ENCODE peak calls at places on chromosomes 4 and X, in eight cellular contexts. One of them, this sample, is unnamed.

GRCh38 chrX:140733766-140734342 is 24.3 kb downstream of the LINC00632 start:
- DNase-seq in fibroblast of villous mesenchyme: peak; percentile 42
- DNase-seq in brain microvascular endothelial cell: peak; percentile 25
- DNase-seq in fibroblast of pulmonary artery: peak; percentile 70
- DNase-seq in neural progenitor cell: peak; percentile 54
- DNase-seq in astrocyte of the spinal cord: peak; percentile 45
- DNase-seq in foreskin fibroblast: peak; percentile 56
- DNase-seq in choroid plexus epithelial cell: peak; percentile 63
- DNase-seq in this sample: peak; percentile 66

GRCh38 chrX:9466115-9466495 is 1.2 kb downstream of the TBL1X start:
- DNase-seq in fibroblast of villous mesenchyme: peak; percentile 47
- DNase-seq in brain microvascular endothelial cell: no peak
- DNase-seq in fibroblast of pulmonary artery: no peak
- DNase-seq in neural progenitor cell: peak; percentile 56
- DNase-seq in astrocyte of the spinal cord: no peak
- DNase-seq in foreskin fibroblast: peak; percentile 52
- DNase-seq in choroid plexus epithelial cell: no peak
- DNase-seq in this sample: peak; percentile 27

GRCh38 chr4:186712690-186713089 is 11.0 kb downstream of the FAT1 start:
- DNase-seq in fibroblast of villous mesenchyme: no peak
- DNase-seq in brain microvascular endothelial cell: peak; percentile 32
- DNase-seq in fibroblast of pulmonary artery: no peak
- DNase-seq in neural progenitor cell: no peak
- DNase-seq in astrocyte of the spinal cord: no peak
- DNase-seq in foreskin fibroblast: no peak
- DNase-seq in choroid plexus epithelial cell: no peak
- DNase-seq in this sample: no peak

GRCh38 chrX:22742174-22742573 is 257.6 kb upstream of the DDX53 start:
- DNase-seq in fibroblast of villous mesenchyme: peak; percentile 53
- DNase-seq in brain microvascular endothelial cell: no peak
- DNase-seq in fibroblast of pulmonary artery: peak; percentile 53
- DNase-seq in neural progenitor cell: no peak
- DNase-seq in astrocyte of the spinal cord: peak; percentile 17
- DNase-seq in foreskin fibroblast: peak; percentile 79
- DNase-seq in choroid plexus epithelial cell: peak; percentile 23
- DNase-seq in this sample: peak; percentile 67

GRCh38 chrX:43002526-43003203 is 224.7 kb upstream of the PPP1R2C start:
- DNase-seq in fibroblast of villous mesenchyme: no peak
- DNase-seq in brain microvascular endothelial cell: no peak
- DNase-seq in fibroblast of pulmonary artery: no peak
- DNase-seq in neural progenitor cell: no peak
- DNase-seq in astrocyte of the spinal cord: no peak
- DNase-seq in foreskin fibroblast: no peak
- DNase-seq in choroid plexus epithelial cell: no peak
- DNase-seq in this sample: no peak

GRCh38 chrX:49233176-49233575 is at the start of gene CACNA1F:
- DNase-seq in fibroblast of villous mesenchyme: no peak
- DNase-seq in brain microvascular endothelial cell: no peak
- DNase-seq in fibroblast of pulmonary artery: no peak
- DNase-seq in neural progenitor cell: no peak
- DNase-seq in astrocyte of the spinal cord: no peak
- DNase-seq in foreskin fibroblast: no peak
- DNase-seq in choroid plexus epithelial cell: no peak
- DNase-seq in this sample: no peak

GRCh38 chr4:14596437-14596836 is 405.8 kb upstream of the CPEB2 start:
- DNase-seq in fibroblast of villous mesenchyme: no peak
- DNase-seq in brain microvascular endothelial cell: no peak
- DNase-seq in fibroblast of pulmonary artery: no peak
- DNase-seq in neural progenitor cell: no peak
- DNase-seq in astrocyte of the spinal cord: no peak
- DNase-seq in foreskin fibroblast: no peak
- DNase-seq in choroid plexus epithelial cell: no peak
- DNase-seq in this sample: no peak

GRCh38 chr4:147610666-147611065 is 6.5 kb upstream of the TMEM184C start:
- DNase-seq in fibroblast of villous mesenchyme: no peak
- DNase-seq in brain microvascular endothelial cell: no peak
- DNase-seq in fibroblast of pulmonary artery: no peak
- DNase-seq in neural progenitor cell: no peak
- DNase-seq in astrocyte of the spinal cord: peak; percentile 27
- DNase-seq in foreskin fibroblast: peak; percentile 86
- DNase-seq in choroid plexus epithelial cell: peak; percentile 17
- DNase-seq in this sample: no peak

GRCh38 chrX:130114141-130114561 is 3.9 kb upstream of the ELF4 start:
- DNase-seq in fibroblast of villous mesenchyme: no peak
- DNase-seq in brain microvascular endothelial cell: no peak
- DNase-seq in fibroblast of pulmonary artery: no peak
- DNase-seq in neural progenitor cell: no peak
- DNase-seq in astrocyte of the spinal cord: peak; percentile 7
- DNase-seq in foreskin fibroblast: peak; percentile 58
- DNase-seq in choroid plexus epithelial cell: no peak
- DNase-seq in this sample: no peak

GRCh38 chrX:130109429-130110378 is 593 bp downstream of the ELF4 start:
- DNase-seq in fibroblast of villous mesenchyme: no peak
- DNase-seq in brain microvascular endothelial cell: no peak
- DNase-seq in fibroblast of pulmonary artery: no peak
- DNase-seq in neural progenitor cell: peak; percentile 30
- DNase-seq in astrocyte of the spinal cord: no peak
- DNase-seq in foreskin fibroblast: peak; percentile 67
- DNase-seq in choroid plexus epithelial cell: no peak
- DNase-seq in this sample: peak; percentile 42

GRCh38 chrX:130111220-130111934 is 1.1 kb upstream of the ELF4 start:
- DNase-seq in fibroblast of villous mesenchyme: no peak
- DNase-seq in brain microvascular endothelial cell: no peak
- DNase-seq in fibroblast of pulmonary artery: no peak
- DNase-seq in neural progenitor cell: no peak
- DNase-seq in astrocyte of the spinal cord: peak; percentile 12
- DNase-seq in foreskin fibroblast: peak; percentile 61
- DNase-seq in choroid plexus epithelial cell: no peak
- DNase-seq in this sample: no peak

GRCh38 chrX:130110379-130111219 is at the start of gene ELF4:
- DNase-seq in fibroblast of villous mesenchyme: peak; percentile 61
- DNase-seq in brain microvascular endothelial cell: no peak
- DNase-seq in fibroblast of pulmonary artery: peak; percentile 59
- DNase-seq in neural progenitor cell: peak; percentile 42
- DNase-seq in astrocyte of the spinal cord: peak; percentile 43
- DNase-seq in foreskin fibroblast: peak; percentile 78
- DNase-seq in choroid plexus epithelial cell: peak; percentile 58
- DNase-seq in this sample: peak; percentile 46

DNA sequence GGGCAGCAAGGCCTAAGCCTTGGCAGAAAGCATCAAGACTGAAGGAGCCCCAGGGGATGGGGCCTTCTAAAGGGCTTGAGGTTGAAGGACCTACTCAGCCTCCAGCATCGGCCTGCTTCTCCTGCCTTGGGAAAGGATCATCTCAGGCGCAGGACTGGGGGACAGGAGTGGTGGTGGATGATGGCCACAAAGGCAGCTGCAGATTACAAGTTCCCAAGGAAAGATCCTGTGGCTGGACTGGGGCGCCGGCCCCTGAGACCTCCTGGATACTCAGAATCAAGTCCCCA is 1.6 kb upstream of the ELF4 start:
- DNase-seq in fibroblast of villous mesenchyme: no peak
- DNase-seq in brain microvascular endothelial cell: no peak
- DNase-seq in fibroblast of pulmonary artery: no peak
- DNase-seq in neural progenitor cell: no peak
- DNase-seq in astrocyte of the spinal cord: no peak
- DNase-seq in foreskin fibroblast: peak; percentile 27
- DNase-seq in choroid plexus epithelial cell: no peak
- DNase-seq in this sample: no peak
- H3K4me3 ChIP-seq in fibroblast of villous mesenchyme: no peak overlapping the region
- H3K4me3 ChIP-seq in brain microvascular endothelial cell: no peak overlapping the region
- H3K4me3 ChIP-seq in fibroblast of pulmonary artery: no peak overlapping the region
- H3K4me3 ChIP-seq in neural progenitor cell: no peak overlapping the region
- H3K4me3 ChIP-seq in astrocyte of the spinal cord: no peak overlapping the region
- H3K4me3 ChIP-seq in foreskin fibroblast: no peak overlapping the region
- H3K4me3 ChIP-seq in choroid plexus epithelial cell: no peak overlapping the region
- H3K4me3 ChIP-seq in this sample: no peak overlapping the region

GRCh38 chr4:128056396-128056795 is 4.7 kb upstream of the LARP1B start:
- DNase-seq in fibroblast of villous mesenchyme: no peak
- DNase-seq in brain microvascular endothelial cell: no peak
- DNase-seq in fibroblast of pulmonary artery: no peak
- DNase-seq in neural progenitor cell: no peak
- DNase-seq in astrocyte of the spinal cord: no peak
- DNase-seq in foreskin fibroblast: no peak
- DNase-seq in choroid plexus epithelial cell: no peak
- DNase-seq in this sample: no peak

GRCh38 chr4:128060620-128061565 is at the start of gene LARP1B:
- DNase-seq in fibroblast of villous mesenchyme: peak; percentile 97
- DNase-seq in brain microvascular endothelial cell: peak; percentile 93
- DNase-seq in fibroblast of pulmonary artery: peak; percentile 97
- DNase-seq in neural progenitor cell: peak; percentile 96
- DNase-seq in astrocyte of the spinal cord: peak; percentile 98
- DNase-seq in foreskin fibroblast: peak; percentile 99
- DNase-seq in choroid plexus epithelial cell: peak; percentile 97
- DNase-seq in this sample: peak; percentile 99

GRCh38 chr4:128060130-128060619 is 937 bp upstream of the LARP1B start:
- DNase-seq in fibroblast of villous mesenchyme: peak; percentile 24
- DNase-seq in brain microvascular endothelial cell: no peak
- DNase-seq in fibroblast of pulmonary artery: peak; percentile 8
- DNase-seq in neural progenitor cell: no peak
- DNase-seq in astrocyte of the spinal cord: no peak
- DNase-seq in foreskin fibroblast: peak; percentile 3
- DNase-seq in choroid plexus epithelial cell: peak; percentile 26
- DNase-seq in this sample: peak; percentile 12

GRCh38 chr4:128061566-128062536 is 739 bp downstream of the LARP1B start:
- DNase-seq in fibroblast of villous mesenchyme: peak; percentile 38
- DNase-seq in brain microvascular endothelial cell: peak; percentile 24
- DNase-seq in fibroblast of pulmonary artery: peak; percentile 34
- DNase-seq in neural progenitor cell: peak; percentile 75
- DNase-seq in astrocyte of the spinal cord: peak; percentile 42
- DNase-seq in foreskin fibroblast: peak; percentile 74
- DNase-seq in choroid plexus epithelial cell: peak; percentile 36
- DNase-seq in this sample: peak; percentile 36
- TF ChIP-seq CTCF in fibroblast of villous mesenchyme: no peak
- TF ChIP-seq CTCF in brain microvascular endothelial cell: peak; percentile 21
- TF ChIP-seq CTCF in fibroblast of pulmonary artery: peak; percentile 6
- TF ChIP-seq CTCF in neural progenitor cell: peak; percentile 33
- TF ChIP-seq CTCF in astrocyte of the spinal cord: peak; percentile 15
- TF ChIP-seq CTCF in foreskin fibroblast: no peak
- TF ChIP-seq CTCF in choroid plexus epithelial cell: no peak
- TF ChIP-seq CTCF in this sample: no peak

DNA sequence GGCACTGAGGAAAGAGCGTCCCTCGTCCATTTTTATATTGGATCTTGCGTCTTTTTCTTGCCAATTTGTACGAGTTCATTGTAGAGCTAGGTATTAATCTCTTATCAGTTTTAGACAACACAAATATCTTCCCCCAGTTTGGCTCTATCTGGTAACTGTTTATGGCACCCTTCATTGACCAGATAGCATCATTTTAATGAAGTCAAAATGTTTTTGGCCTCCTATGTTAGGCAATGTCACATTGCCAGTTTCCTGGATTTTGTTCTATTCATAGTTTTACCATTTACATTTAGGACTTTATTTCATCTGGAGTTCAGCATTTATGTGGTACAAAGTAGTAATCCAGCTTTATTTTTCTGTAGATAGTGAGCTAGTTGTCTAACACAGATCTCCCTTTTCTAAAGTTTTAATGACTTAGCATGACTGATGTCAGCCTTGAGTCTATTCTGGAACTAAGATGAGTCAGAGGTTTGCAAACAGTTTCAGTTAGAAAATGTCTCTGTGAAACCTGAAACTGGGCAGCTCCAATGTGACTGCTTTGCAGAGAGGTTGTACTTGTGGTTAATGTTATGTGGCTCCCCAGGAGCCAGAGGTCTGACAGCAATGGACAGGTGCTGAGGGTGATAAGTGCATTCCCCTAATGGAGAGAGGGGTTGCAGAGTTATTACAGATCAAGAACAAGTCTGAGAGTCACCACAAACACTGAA is 5.3 kb upstream of the STBD1 start:
- DNase-seq in fibroblast of villous mesenchyme: peak; percentile 82
- DNase-seq in brain microvascular endothelial cell: peak; percentile 67
- DNase-seq in fibroblast of pulmonary artery: peak; percentile 59
- DNase-seq in neural progenitor cell: no peak
- DNase-seq in astrocyte of the spinal cord: peak; percentile 90
- DNase-seq in foreskin fibroblast: peak; percentile 84
- DNase-seq in choroid plexus epithelial cell: peak; percentile 88
- DNase-seq in this sample: peak; percentile 79
- H3K4me3 ChIP-seq in fibroblast of villous mesenchyme: no peak overlapping the region
- H3K4me3 ChIP-seq in brain microvascular endothelial cell: no peak overlapping the region
- H3K4me3 ChIP-seq in fibroblast of pulmonary artery: no peak overlapping the region
- H3K4me3 ChIP-seq in neural progenitor cell: no peak overlapping the region
- H3K4me3 ChIP-seq in astrocyte of the spinal cord: no peak overlapping the region
- H3K4me3 ChIP-seq in foreskin fibroblast: no peak overlapping the region
- H3K4me3 ChIP-seq in choroid plexus epithelial cell: no peak overlapping the region
- H3K4me3 ChIP-seq in this sample: no peak overlapping the region

DNA sequence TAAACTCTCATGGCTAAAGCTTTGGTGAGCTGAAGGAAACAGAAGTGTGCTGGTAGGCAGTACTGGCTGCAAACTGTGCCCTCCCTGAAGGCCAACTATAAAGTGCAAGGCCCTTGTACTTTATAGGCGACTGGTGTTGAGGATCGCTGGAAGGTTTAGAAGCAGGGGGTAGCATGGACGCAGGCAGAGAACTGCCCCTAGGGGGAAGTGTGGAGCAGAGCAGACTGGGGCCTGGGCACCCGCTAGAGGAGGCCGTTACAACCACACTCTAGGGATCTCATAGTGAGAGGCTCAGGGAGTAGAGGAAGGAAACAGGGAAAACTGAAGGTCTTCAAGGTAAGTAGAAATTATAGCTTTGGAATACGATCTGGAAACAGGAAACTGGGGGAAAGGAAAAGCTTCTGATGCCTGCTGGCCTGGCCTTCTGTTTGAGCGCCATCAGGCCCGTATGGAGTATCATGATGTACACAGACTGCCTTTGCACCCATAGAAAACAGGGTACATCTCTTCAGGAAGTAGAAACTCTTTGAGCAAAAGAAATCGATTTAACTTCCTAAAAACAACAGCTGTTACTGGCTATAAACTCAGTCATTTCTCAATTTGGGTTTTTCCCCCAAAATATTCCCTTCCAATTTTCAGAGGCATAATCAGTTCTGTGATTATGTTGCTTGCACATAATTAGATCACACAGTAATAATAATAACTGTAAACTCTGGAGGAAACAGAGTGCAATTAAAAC is 23.9 kb upstream of the TMSB4X start:
- DNase-seq in fibroblast of villous mesenchyme: no peak
- DNase-seq in brain microvascular endothelial cell: no peak
- DNase-seq in fibroblast of pulmonary artery: no peak
- DNase-seq in neural progenitor cell: peak; percentile 74
- DNase-seq in astrocyte of the spinal cord: no peak
- DNase-seq in foreskin fibroblast: no peak
- DNase-seq in choroid plexus epithelial cell: peak; percentile 33
- DNase-seq in this sample: peak; percentile 8
- TF ChIP-seq CTCF in fibroblast of villous mesenchyme: peak; percentile 25
- TF ChIP-seq CTCF in brain microvascular endothelial cell: peak; percentile 38
- TF ChIP-seq CTCF in fibroblast of pulmonary artery: peak; percentile 8
- TF ChIP-seq CTCF in neural progenitor cell: peak; percentile 76
- TF ChIP-seq CTCF in astrocyte of the spinal cord: peak; percentile 10
- TF ChIP-seq CTCF in foreskin fibroblast: no peak
- TF ChIP-seq CTCF in choroid plexus epithelial cell: peak; percentile 45
- TF ChIP-seq CTCF in this sample: peak; percentile 7

DNA sequence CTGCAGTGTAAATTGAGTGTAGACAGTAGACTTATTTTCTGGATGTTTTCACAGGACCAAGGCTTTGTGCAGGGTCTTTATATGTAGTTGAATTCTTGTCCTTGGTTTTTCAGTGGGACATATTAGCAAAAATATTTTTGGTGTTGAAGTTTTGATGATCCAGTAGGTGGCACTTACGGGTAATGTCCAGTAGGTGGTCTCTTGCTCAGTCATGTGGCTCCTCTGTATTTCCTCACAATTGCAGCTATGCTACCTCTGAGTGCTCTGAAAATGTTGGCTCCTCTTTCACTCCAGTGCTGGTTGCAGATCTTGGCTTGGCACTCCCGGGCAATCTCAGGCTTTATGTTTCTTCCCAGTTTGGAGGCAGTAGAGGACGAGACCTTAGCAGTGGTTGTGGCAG is 419.8 kb upstream of the AMOT start:
- DNase-seq in fibroblast of villous mesenchyme: peak; percentile 3
- DNase-seq in brain microvascular endothelial cell: no peak
- DNase-seq in fibroblast of pulmonary artery: peak; percentile 4
- DNase-seq in neural progenitor cell: peak; percentile 8
- DNase-seq in astrocyte of the spinal cord: no peak
- DNase-seq in foreskin fibroblast: no peak
- DNase-seq in choroid plexus epithelial cell: no peak
- DNase-seq in this sample: peak; percentile 8
- H3K4me3 ChIP-seq in fibroblast of villous mesenchyme: no peak overlapping the region
- H3K4me3 ChIP-seq in brain microvascular endothelial cell: no peak overlapping the region
- H3K4me3 ChIP-seq in fibroblast of pulmonary artery: no peak overlapping the region
- H3K4me3 ChIP-seq in neural progenitor cell: no peak overlapping the region
- H3K4me3 ChIP-seq in astrocyte of the spinal cord: no peak overlapping the region
- H3K4me3 ChIP-seq in foreskin fibroblast: no peak overlapping the region
- H3K4me3 ChIP-seq in choroid plexus epithelial cell: no peak overlapping the region
- H3K4me3 ChIP-seq in this sample: no peak overlapping the region

This sample was measured in cardiac fibroblast.